ENCODE peak calls at places on chromosomes 16 and 17, in seven cellular contexts. One of them, this sample, is unnamed.

GRCh38 chr17:17132746-17133145 is 73.4 kb downstream of the PLD6 start:
- DNase-seq in left ventricle myocardium inferior: no peak
- DNase-seq in IMR-90: no peak
- DNase-seq in thoracic aorta: no peak
- DNase-seq in GM10248: no peak
- DNase-seq in stomach: no peak
- DNase-seq in tibial nerve: no peak
- DNase-seq in this sample: no peak

GRCh38 chr17:43366809-43367587 is 31.8 kb upstream of the ARL4D start:
- DNase-seq in left ventricle myocardium inferior: no peak
- DNase-seq in IMR-90: no peak
- DNase-seq in thoracic aorta: no peak
- DNase-seq in GM10248: no peak
- DNase-seq in stomach: no peak
- DNase-seq in tibial nerve: no peak
- DNase-seq in this sample: no peak

GRCh38 chr17:42517516-42517915 is 18.5 kb upstream of the NAGLU start:
- DNase-seq in left ventricle myocardium inferior: peak; percentile 89
- DNase-seq in IMR-90: peak; percentile 92
- DNase-seq in thoracic aorta: peak; percentile 64
- DNase-seq in GM10248: peak; percentile 84
- DNase-seq in stomach: peak; percentile 87
- DNase-seq in tibial nerve: peak; percentile 96
- DNase-seq in this sample: peak; percentile 91

GRCh38 chr16:56107944-56108583 is 83.2 kb upstream of the GNAO1 start:
- DNase-seq in left ventricle myocardium inferior: no peak
- DNase-seq in IMR-90: no peak
- DNase-seq in thoracic aorta: no peak
- DNase-seq in GM10248: no peak
- DNase-seq in stomach: no peak
- DNase-seq in tibial nerve: no peak
- DNase-seq in this sample: no peak

GRCh38 chr16:31355701-31356100 is 725 bp downstream of the ITGAX start:
- DNase-seq in left ventricle myocardium inferior: no peak
- DNase-seq in IMR-90: no peak
- DNase-seq in thoracic aorta: no peak
- DNase-seq in GM10248: no peak
- DNase-seq in stomach: no peak
- DNase-seq in tibial nerve: no peak
- DNase-seq in this sample: no peak

GRCh38 chr17:17874478-17874877 is 37.7 kb upstream of the SREBF1 start:
- DNase-seq in left ventricle myocardium inferior: no peak
- DNase-seq in IMR-90: peak; percentile 92
- DNase-seq in thoracic aorta: no peak
- DNase-seq in GM10248: no peak
- DNase-seq in stomach: no peak
- DNase-seq in tibial nerve: no peak
- DNase-seq in this sample: no peak

GRCh38 chr16:58053682-58054005 is 28.1 kb downstream of the MMP15 start:
- DNase-seq in left ventricle myocardium inferior: no peak
- DNase-seq in IMR-90: no peak
- DNase-seq in thoracic aorta: no peak
- DNase-seq in GM10248: no peak
- DNase-seq in stomach: no peak
- DNase-seq in tibial nerve: no peak
- DNase-seq in this sample: no peak

GRCh38 chr17:59838196-59838911 is 54.4 kb downstream of the TUBD1 start:
- DNase-seq in left ventricle myocardium inferior: no peak
- DNase-seq in IMR-90: no peak
- DNase-seq in thoracic aorta: no peak
- DNase-seq in GM10248: no peak
- DNase-seq in stomach: no peak
- DNase-seq in tibial nerve: no peak
- DNase-seq in this sample: peak; percentile 22

GRCh38 chr16:63816304-63816703 is 1305.6 kb downstream of the CDH11 start:
- DNase-seq in left ventricle myocardium inferior: no peak
- DNase-seq in IMR-90: no peak
- DNase-seq in thoracic aorta: no peak
- DNase-seq in GM10248: no peak
- DNase-seq in stomach: no peak
- DNase-seq in tibial nerve: no peak
- DNase-seq in this sample: no peak

GRCh38 chr16:84718-85452 is 6.9 kb downstream of the MPG start:
- DNase-seq in left ventricle myocardium inferior: peak; percentile 55
- DNase-seq in IMR-90: peak; percentile 96
- DNase-seq in thoracic aorta: peak; percentile 79
- DNase-seq in GM10248: peak; percentile 79
- DNase-seq in stomach: peak; percentile 53
- DNase-seq in tibial nerve: peak; percentile 36
- DNase-seq in this sample: peak; percentile 71

GRCh38 chr16:78072275-78072674 is 27.2 kb upstream of the WWOX start:
- DNase-seq in left ventricle myocardium inferior: no peak
- DNase-seq in IMR-90: no peak
- DNase-seq in thoracic aorta: no peak
- DNase-seq in GM10248: no peak
- DNase-seq in stomach: no peak
- DNase-seq in tibial nerve: no peak
- DNase-seq in this sample: no peak

GRCh38 chr16:89266521-89267134 is 49.1 kb downstream of the ZNF778 start:
- DNase-seq in left ventricle myocardium inferior: no peak
- DNase-seq in IMR-90: no peak
- DNase-seq in thoracic aorta: no peak
- DNase-seq in GM10248: no peak
- DNase-seq in stomach: no peak
- DNase-seq in tibial nerve: no peak
- DNase-seq in this sample: no peak

GRCh38 chr17:81130385-81131288 is 34.7 kb upstream of the PVALEF start:
- DNase-seq in left ventricle myocardium inferior: no peak
- DNase-seq in IMR-90: no peak
- DNase-seq in thoracic aorta: no peak
- DNase-seq in GM10248: no peak
- DNase-seq in stomach: no peak
- DNase-seq in tibial nerve: no peak
- DNase-seq in this sample: no peak

DNA sequence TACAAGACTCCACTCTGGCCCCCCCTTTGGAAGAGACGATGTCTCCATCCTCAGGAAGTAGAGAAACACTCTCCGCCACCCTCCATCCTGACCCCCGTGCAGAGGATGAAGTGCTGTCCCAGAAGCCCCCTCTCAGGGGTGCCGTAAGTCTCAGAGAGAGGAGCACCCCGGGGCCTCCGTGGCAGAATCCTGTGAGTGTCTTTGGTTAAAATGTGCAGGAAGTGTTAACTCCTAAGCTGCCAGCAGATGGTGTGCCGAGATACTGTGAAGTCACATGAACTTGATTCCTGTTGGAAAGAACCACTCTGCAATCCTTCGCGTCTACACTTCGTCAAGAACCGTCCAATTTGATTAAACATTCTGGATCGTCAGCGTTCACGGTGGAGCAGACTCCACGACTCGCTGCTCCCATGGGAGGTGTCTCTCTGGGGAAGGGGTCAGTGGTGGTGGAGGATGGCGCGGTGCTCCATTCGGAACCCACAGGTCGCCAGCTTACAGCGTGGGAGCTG is 5.6 kb downstream of the BANP start:
- DNase-seq in left ventricle myocardium inferior: no peak
- DNase-seq in IMR-90: peak; percentile 85
- DNase-seq in thoracic aorta: no peak
- DNase-seq in GM10248: peak; percentile 60
- DNase-seq in stomach: no peak
- DNase-seq in tibial nerve: no peak
- DNase-seq in this sample: no peak
- TF ChIP-seq CTCF in left ventricle myocardium inferior: peak; percentile 20
- TF ChIP-seq CTCF in IMR-90: peak; percentile 63
- TF ChIP-seq CTCF in thoracic aorta: no peak
- TF ChIP-seq CTCF in GM10248: peak; percentile 59
- TF ChIP-seq CTCF in stomach: no peak
- TF ChIP-seq CTCF in tibial nerve: no peak
- TF ChIP-seq CTCF in this sample: peak; percentile 31

DNA sequence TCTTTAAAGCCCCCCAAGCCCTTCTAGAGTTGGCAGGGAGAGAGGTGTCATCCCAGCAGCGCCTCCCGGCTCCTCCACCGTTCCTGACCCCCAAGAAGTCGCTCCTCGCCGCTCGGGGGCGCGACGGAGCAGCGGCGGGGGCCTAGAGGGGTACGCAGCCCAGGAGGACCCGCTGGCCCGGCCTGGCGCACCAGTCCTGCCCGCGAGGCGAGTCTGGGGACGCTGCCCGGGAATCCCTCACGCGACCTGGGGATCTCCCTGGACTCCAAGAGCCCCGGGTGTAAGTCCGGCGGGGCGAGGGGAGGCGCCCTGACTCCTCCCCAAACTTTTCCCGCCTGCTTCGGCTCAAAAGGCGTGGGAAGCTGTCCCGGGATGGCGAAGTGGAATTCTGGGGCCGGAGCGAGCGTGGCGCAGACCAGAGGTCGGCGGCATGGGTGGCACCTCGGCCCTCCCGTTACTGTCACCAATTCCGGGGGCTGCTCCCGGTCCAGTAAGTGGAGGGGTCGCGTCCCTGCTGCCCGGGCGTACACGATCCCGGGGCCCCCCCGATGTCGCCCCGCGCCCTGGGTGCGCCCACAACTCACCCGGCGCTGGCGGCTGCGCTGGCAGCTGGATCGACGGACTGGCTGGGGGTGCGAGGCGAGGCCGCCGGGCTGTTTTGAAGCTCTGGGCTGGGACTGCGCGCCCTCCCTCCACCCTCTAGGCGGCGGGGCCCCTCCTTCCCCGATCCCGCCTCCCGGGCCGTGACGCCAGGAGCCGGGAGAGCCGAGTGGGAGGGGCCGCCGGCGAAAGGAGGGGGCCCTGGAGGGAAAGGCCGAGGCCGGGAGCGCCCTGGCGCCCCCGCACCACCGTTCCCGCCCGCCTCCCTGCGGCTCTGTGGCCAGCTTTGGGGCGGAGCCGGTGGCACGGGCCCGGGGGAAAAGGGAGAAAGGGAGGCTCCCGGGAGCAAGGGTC is at the start of gene EMP2:
- DNase-seq in left ventricle myocardium inferior: peak; percentile 88
- DNase-seq in IMR-90: peak; percentile 65
- DNase-seq in thoracic aorta: peak; percentile 34
- DNase-seq in GM10248: peak; percentile 52
- DNase-seq in stomach: peak; percentile 85
- DNase-seq in tibial nerve: peak; percentile 69
- DNase-seq in this sample: peak; percentile 28
- TF ChIP-seq CTCF in left ventricle myocardium inferior: peak; percentile 67
- TF ChIP-seq CTCF in IMR-90: peak; percentile 57
- TF ChIP-seq CTCF in thoracic aorta: peak; percentile 61
- TF ChIP-seq CTCF in GM10248: peak; percentile 46
- TF ChIP-seq CTCF in stomach: peak; percentile 61
- TF ChIP-seq CTCF in tibial nerve: peak; percentile 84
- TF ChIP-seq CTCF in this sample: peak; percentile 67

DNA sequence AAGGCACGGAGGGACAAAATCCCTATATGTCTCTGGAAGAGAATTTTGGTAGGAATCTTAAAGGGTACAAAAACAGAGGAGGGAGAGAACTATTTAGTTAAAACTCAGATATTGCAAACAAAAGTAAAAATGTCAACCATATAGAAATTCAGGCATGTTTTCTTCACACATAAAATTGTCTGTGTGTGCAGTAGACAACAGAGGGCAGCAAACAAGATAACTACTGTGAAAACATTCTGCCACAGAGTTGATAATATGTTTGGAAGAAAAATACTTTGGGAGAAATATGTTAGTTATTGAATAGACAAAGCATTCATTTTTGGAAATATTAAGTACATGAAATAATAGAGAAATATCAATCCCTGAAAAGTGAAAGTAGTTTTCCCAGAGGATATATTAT is 56.2 kb downstream of the SNX11 start:
- DNase-seq in left ventricle myocardium inferior: no peak
- DNase-seq in IMR-90: no peak
- DNase-seq in thoracic aorta: no peak
- DNase-seq in GM10248: no peak
- DNase-seq in stomach: no peak
- DNase-seq in tibial nerve: no peak
- DNase-seq in this sample: no peak
- TF ChIP-seq CTCF in left ventricle myocardium inferior: no peak
- TF ChIP-seq CTCF in IMR-90: no peak
- TF ChIP-seq CTCF in thoracic aorta: no peak
- TF ChIP-seq CTCF in GM10248: no peak
- TF ChIP-seq CTCF in stomach: no peak
- TF ChIP-seq CTCF in tibial nerve: peak; percentile 12
- TF ChIP-seq CTCF in this sample: no peak

GRCh38 chr16:19717319-19717718 is 708 bp downstream of the KNOP1 start:
- DNase-seq in left ventricle myocardium inferior: no peak
- DNase-seq in IMR-90: peak; percentile 8
- DNase-seq in thoracic aorta: no peak
- DNase-seq in GM10248: no peak
- DNase-seq in stomach: no peak
- DNase-seq in tibial nerve: no peak
- DNase-seq in this sample: no peak
- TF ChIP-seq CTCF in left ventricle myocardium inferior: no peak
- TF ChIP-seq CTCF in IMR-90: no peak
- TF ChIP-seq CTCF in thoracic aorta: no peak
- TF ChIP-seq CTCF in GM10248: no peak
- TF ChIP-seq CTCF in stomach: no peak
- TF ChIP-seq CTCF in tibial nerve: no peak
- TF ChIP-seq CTCF in this sample: no peak

GRCh38 chr17:69524854-69525253 is 110.4 kb downstream of the MAP2K6 start:
- DNase-seq in left ventricle myocardium inferior: no peak
- DNase-seq in IMR-90: no peak
- DNase-seq in thoracic aorta: no peak
- DNase-seq in GM10248: no peak
- DNase-seq in stomach: no peak
- DNase-seq in tibial nerve: no peak
- DNase-seq in this sample: no peak
- TF ChIP-seq CTCF in left ventricle myocardium inferior: no peak
- TF ChIP-seq CTCF in IMR-90: peak; percentile 19
- TF ChIP-seq CTCF in thoracic aorta: no peak
- TF ChIP-seq CTCF in GM10248: no peak
- TF ChIP-seq CTCF in stomach: no peak
- TF ChIP-seq CTCF in tibial nerve: no peak
- TF ChIP-seq CTCF in this sample: peak; percentile 22

DNA sequence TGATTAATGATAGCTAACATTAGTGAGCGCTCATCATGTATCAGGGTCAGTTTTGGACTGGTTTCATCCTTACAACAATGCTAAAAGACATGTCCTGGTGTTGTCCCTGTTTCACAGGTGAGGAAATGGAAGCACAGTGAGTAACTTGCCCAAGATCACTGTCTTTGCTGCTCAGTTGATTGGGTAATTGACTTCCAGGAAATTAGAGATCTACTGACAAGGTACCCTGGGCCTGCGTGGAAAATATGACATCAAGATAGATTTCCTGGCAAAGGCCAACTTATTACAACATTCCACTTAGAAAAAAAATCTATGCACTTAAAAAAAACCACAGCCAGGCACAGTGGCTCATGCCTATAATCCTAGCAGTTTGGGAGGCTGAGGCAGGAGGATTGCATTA is 96.3 kb downstream of the CYLD start:
- DNase-seq in left ventricle myocardium inferior: no peak
- DNase-seq in IMR-90: no peak
- DNase-seq in thoracic aorta: no peak
- DNase-seq in GM10248: no peak
- DNase-seq in stomach: no peak
- DNase-seq in tibial nerve: no peak
- DNase-seq in this sample: no peak
- TF ChIP-seq CTCF in left ventricle myocardium inferior: no peak
- TF ChIP-seq CTCF in IMR-90: no peak
- TF ChIP-seq CTCF in thoracic aorta: no peak
- TF ChIP-seq CTCF in GM10248: no peak
- TF ChIP-seq CTCF in stomach: no peak
- TF ChIP-seq CTCF in tibial nerve: no peak
- TF ChIP-seq CTCF in this sample: no peak

GRCh38 chr16:73190688-73191087 is 142.8 kb upstream of the ZFHX3 start:
- DNase-seq in left ventricle myocardium inferior: no peak
- DNase-seq in IMR-90: no peak
- DNase-seq in thoracic aorta: no peak
- DNase-seq in GM10248: no peak
- DNase-seq in stomach: no peak
- DNase-seq in tibial nerve: no peak
- DNase-seq in this sample: no peak
- TF ChIP-seq CTCF in left ventricle myocardium inferior: no peak
- TF ChIP-seq CTCF in IMR-90: no peak
- TF ChIP-seq CTCF in thoracic aorta: no peak
- TF ChIP-seq CTCF in GM10248: no peak
- TF ChIP-seq CTCF in stomach: no peak
- TF ChIP-seq CTCF in tibial nerve: no peak
- TF ChIP-seq CTCF in this sample: no peak